ENCODE peak calls at places on chromosome 5, in seven cellular contexts. P, V, O, Y, A, H and G are unnamed samples.

GRCh38 chr5:169268019-169268418 is 32.9 kb downstream of the SLIT3 start:
- DNase-seq in P (no peak), V (peak), O (no peak), Y (no peak), A (no peak), H (no peak), G (no peak)

GRCh38 chr5:28190011-28190410 is 1151.6 kb upstream of the CDH9 start:
- DNase-seq in P (no peak), V (no peak), O (no peak), Y (no peak), A (no peak), H (peak), G (no peak)

GRCh38 chr5:170154744-170155143 is 49.0 kb downstream of the FOXI1 start:
- DNase-seq in P (no peak), V (no peak), O (no peak), Y (no peak), A (no peak), H (peak), G (no peak)

GRCh38 chr5:6868170-6868569 is 154.9 kb downstream of the TENT4A start:
- DNase-seq in P (no peak), V (no peak), O (no peak), Y (no peak), A (no peak), H (no peak), G (no peak)

GRCh38 chr5:67983251-67983941 is 232.2 kb upstream of the PIK3R1 start:
- DNase-seq in P (no peak), V (no peak), O (no peak), Y (peak), A (peak), H (peak), G (no peak)

GRCh38 chr5:151019331-151019730 is 1.1 kb upstream of the GPX3 start:
- DNase-seq in P (no peak), V (no peak), O (no peak), Y (no peak), A (no peak), H (no peak), G (no peak)

GRCh38 chr5:170278611-170279500 is 18.7 kb downstream of the LCP2 start:
- DNase-seq in P (no peak), V (peak), O (no peak), Y (no peak), A (no peak), H (no peak), G (peak)

GRCh38 chr5:135375040-135375439 is 24.0 kb downstream of the MACROH2A1 start:
- DNase-seq in P (no peak), V (no peak), O (no peak), Y (no peak), A (no peak), H (peak), G (no peak)

GRCh38 chr5:33999986-34000385 is 7.9 kb downstream of the AMACR start:
- DNase-seq in P (no peak), V (peak), O (no peak), Y (no peak), A (no peak), H (no peak), G (no peak)

GRCh38 chr5:139904566-139905400 is 109.2 kb downstream of the PSD2 start:
- DNase-seq in P (peak), V (peak), O (peak), Y (no peak), A (no peak), H (no peak), G (peak)

GRCh38 chr5:34436761-34437501 is 219.2 kb upstream of the RAI14 start:
- DNase-seq in P (no peak), V (no peak), O (no peak), Y (peak), A (peak), H (no peak), G (no peak)

GRCh38 chr5:176609724-176610429 is at the start of gene GPRIN1:
- DNase-seq in P (no peak), V (peak), O (peak), Y (peak), A (peak), H (peak), G (peak)

GRCh38 chr5:115553082-115553481 is 8.5 kb upstream of the FEM1C start:
- DNase-seq in P (no peak), V (no peak), O (no peak), Y (peak), A (no peak), H (peak), G (no peak)

GRCh38 chr5:74242516-74242915 is 398.0 kb downstream of the ENC1 start:
- DNase-seq in P (no peak), V (no peak), O (no peak), Y (no peak), A (no peak), H (peak), G (no peak)

GRCh38 chr5:116572375-116573278 is 2.0 kb downstream of the SEMA6A start:
- DNase-seq in P (no peak), V (peak), O (peak), Y (no peak), A (peak), H (peak), G (no peak)

GRCh38 chr5:139561655-139562451 is 714 bp downstream of the UBE2D2 start:
- DNase-seq in P (no peak), V (peak), O (no peak), Y (peak), A (peak), H (peak), G (peak)

GRCh38 chr5:52961238-52961637 is 27.9 kb upstream of the ITGA2 start:
- DNase-seq in P (no peak), V (no peak), O (no peak), Y (no peak), A (peak), H (no peak), G (no peak)

GRCh38 chr5:173768891-173769290 is 119.3 kb upstream of the CPEB4 start:
- DNase-seq in P (no peak), V (no peak), O (no peak), Y (no peak), A (no peak), H (no peak), G (no peak)

GRCh38 chr5:109411627-109412026 is 1.9 kb upstream of the PJA2 start:
- DNase-seq in P (no peak), V (no peak), O (no peak), Y (peak), A (peak), H (peak), G (no peak)

GRCh38 chr5:160312139-160312959 is at the start of gene CCNJL:
- DNase-seq in P (no peak), V (peak), O (peak), Y (peak), A (peak), H (no peak), G (peak)

GRCh38 chr5:142874537-142874936 is 104.4 kb downstream of the ARHGAP26 start:
- DNase-seq in P (no peak), V (no peak), O (no peak), Y (no peak), A (no peak), H (no peak), G (no peak)

GRCh38 chr5:86143837-86144236 is 473.9 kb upstream of the COX7C start:
- DNase-seq in P (no peak), V (no peak), O (no peak), Y (no peak), A (peak), H (no peak), G (no peak)

GRCh38 chr5:79560774-79561524 is 47.0 kb upstream of the HOMER1 start:
- DNase-seq in P (no peak), V (no peak), O (no peak), Y (peak), A (peak), H (peak), G (no peak)

GRCh38 chr5:179227578-179228311 is 117.5 kb downstream of the ADAMTS2 start:
- DNase-seq in P (no peak), V (peak), O (no peak), Y (no peak), A (no peak), H (no peak), G (peak)

GRCh38 chr5:142821733-142822487 is 51.7 kb downstream of the ARHGAP26 start:
- DNase-seq in P (no peak), V (no peak), O (no peak), Y (peak), A (peak), H (peak), G (no peak)

GRCh38 chr5:172600571-172600970 is 40.5 kb upstream of the NEURL1B start:
- DNase-seq in P (no peak), V (no peak), O (no peak), Y (no peak), A (no peak), H (no peak), G (no peak)
- H3K4ac ChIP-seq in P (no peak), V (no peak), O (no peak), Y (no peak), A (no peak), H (no peak), G (no peak)

DNA sequence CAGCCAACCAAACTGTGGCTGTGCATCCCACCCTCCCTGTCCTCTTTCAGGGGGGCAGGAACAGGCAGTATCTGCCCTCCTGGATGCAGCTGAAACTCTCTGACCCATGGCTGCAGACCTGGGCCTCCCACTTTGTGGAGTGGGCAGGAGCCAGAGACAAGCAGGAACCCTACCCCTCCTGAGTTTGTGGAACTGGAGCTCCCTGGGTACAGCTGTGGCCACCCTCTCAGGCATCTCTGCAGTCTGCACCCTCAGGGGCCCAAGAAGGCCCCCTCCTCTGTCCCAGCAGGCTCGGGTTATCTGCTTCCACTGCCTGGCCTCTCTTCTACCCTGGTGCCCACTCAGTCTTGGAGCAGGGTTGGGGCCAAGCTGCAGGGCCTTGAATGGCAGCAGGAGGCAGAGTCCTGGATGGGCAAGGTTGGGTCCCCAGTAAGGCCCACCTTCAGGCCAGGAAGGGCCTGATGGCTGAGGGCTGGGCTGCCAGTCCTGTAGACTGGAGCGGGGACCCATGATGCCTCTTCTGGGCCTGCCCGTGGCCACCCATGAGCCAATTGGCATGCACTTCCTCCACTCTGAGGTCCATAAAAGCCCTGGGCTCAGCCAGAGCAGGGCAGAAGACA is 619.9 kb downstream of the KIF4B start:
- DNase-seq in P (no peak), V (no peak), O (no peak), Y (no peak), A (no peak), H (no peak), G (no peak)
- H3K4ac ChIP-seq in P (no peak), V (no peak), O (peak), Y (no peak), A (no peak), H (no peak), G (no peak)

DNA sequence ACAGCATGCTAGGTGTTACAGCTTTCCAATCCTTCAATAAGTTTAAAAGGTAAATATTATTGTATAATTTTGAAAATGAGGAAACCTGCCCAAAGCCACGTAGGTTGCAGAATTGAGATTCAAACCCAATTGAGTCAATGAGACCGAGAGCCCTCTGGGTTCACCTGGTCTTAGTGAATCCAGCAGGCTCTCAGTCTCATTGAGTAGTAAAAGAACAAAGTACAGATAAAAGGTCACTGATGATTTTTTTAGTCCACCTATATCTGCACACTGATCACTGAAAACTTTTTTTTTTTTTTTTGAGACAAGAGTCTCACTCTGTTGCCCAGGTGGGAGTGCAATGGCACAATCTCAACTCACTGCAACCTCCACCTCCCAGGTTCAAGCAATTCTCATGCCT is 27.2 kb downstream of the PLPP1 start:
- DNase-seq in P (no peak), V (no peak), O (no peak), Y (no peak), A (no peak), H (no peak), G (no peak)
- H3K4ac ChIP-seq in P (no peak), V (no peak), O (no peak), Y (no peak), A (no peak), H (no peak), G (no peak)

GRCh38 chr5:57054671-57055070 is 102.7 kb upstream of the MIER3 start:
- DNase-seq in P (no peak), V (no peak), O (no peak), Y (no peak), A (no peak), H (no peak), G (no peak)

DNA sequence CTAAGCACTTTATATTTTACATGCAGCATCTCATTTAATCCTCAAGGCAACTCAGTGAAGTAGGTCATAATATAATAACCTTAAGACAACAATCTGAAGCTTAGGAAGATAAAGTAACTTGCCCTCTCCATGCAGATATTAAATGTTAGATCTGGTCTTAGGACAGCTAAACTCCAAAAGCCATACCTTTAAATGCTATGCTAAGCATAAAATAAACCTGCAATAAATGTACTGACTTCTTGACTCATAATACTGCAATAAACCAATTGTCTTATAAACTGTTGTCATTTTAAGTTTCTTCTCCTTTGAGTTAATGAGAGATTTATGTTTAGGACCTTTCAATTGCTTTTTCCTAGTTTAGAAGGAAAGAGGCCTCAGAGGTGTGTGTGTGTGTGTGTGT is 102.2 kb upstream of the MIER3 start:
- DNase-seq in P (no peak), V (no peak), O (no peak), Y (no peak), A (no peak), H (no peak), G (no peak)
- H3K4ac ChIP-seq in P (no peak), V (no peak), O (no peak), Y (no peak), A (no peak), H (no peak), G (no peak)

GRCh38 chr5:172708183-172708505 is 62.9 kb downstream of the DUSP1 start:
- DNase-seq in P (no peak), V (no peak), O (no peak), Y (no peak), A (no peak), H (no peak), G (no peak)
- H3K4ac ChIP-seq in P (no peak), V (no peak), O (no peak), Y (no peak), A (no peak), H (no peak), G (no peak)

GRCh38 chr5:99694884-99695283 is 766.1 kb upstream of the CHD1 start:
- DNase-seq in P (no peak), V (no peak), O (no peak), Y (no peak), A (no peak), H (no peak), G (no peak)
- H3K4ac ChIP-seq in P (no peak), V (no peak), O (no peak), Y (no peak), A (no peak), H (no peak), G (no peak)

GRCh38 chr5:122774861-122775712 is at the start of gene SNX2:
- DNase-seq in P (peak), V (peak), O (peak), Y (peak), A (peak), H (peak), G (peak)
- H3K4ac ChIP-seq in P (no peak), V (no peak), O (no peak), Y (peak), A (peak), H (peak), G (no peak)

GRCh38 chr5:111800351-111800750 is 43.4 kb upstream of the NREP start:
- DNase-seq in P (no peak), V (no peak), O (no peak), Y (no peak), A (no peak), H (peak), G (no peak)

GRCh38 chr5:111810087-111810486 is 53.1 kb upstream of the NREP start:
- DNase-seq in P (no peak), V (no peak), O (no peak), Y (no peak), A (no peak), H (no peak), G (no peak)

GRCh38 chr5:111806150-111806549 is 49.2 kb upstream of the NREP start:
- DNase-seq in P (no peak), V (no peak), O (no peak), Y (no peak), A (no peak), H (no peak), G (no peak)

GRCh38 chr5:111806753-111807152 is 49.8 kb upstream of the NREP start:
- DNase-seq in P (no peak), V (no peak), O (no peak), Y (no peak), A (no peak), H (no peak), G (no peak)

DNA sequence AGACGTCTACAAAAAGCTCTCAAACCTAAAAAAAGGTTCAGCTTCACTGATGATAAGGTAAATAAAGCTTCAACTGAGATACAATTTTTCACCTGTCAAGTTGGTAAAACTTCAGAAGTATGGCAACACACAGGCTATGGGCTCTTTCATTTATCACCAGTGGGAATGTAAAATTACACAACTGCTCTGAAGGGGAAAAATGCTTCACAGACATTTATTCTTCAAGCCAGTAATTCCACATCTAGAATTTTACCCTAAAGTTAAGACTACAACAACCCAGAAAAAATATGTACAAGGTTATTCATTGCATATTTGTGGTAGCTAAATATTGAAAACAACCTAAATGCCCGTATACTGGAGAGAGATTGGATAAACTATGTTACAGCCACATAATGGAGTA is 48.1 kb upstream of the NREP start:
- DNase-seq in P (no peak), V (no peak), O (no peak), Y (no peak), A (no peak), H (peak), G (no peak)
- H3K4ac ChIP-seq in P (no peak), V (no peak), O (no peak), Y (no peak), A (no peak), H (no peak), G (no peak)

GRCh38 chr5:1547236-1547635 is 23.5 kb upstream of the LPCAT1 start:
- DNase-seq in P (no peak), V (no peak), O (no peak), Y (no peak), A (no peak), H (no peak), G (no peak)
- H3K4ac ChIP-seq in P (no peak), V (no peak), O (no peak), Y (no peak), A (no peak), H (no peak), G (no peak)

GRCh38 chr5:37121027-37121426 is 128.1 kb downstream of the CPLANE1 start:
- DNase-seq in P (no peak), V (no peak), O (no peak), Y (no peak), A (no peak), H (no peak), G (no peak)
- H3K4ac ChIP-seq in P (no peak), V (no peak), O (no peak), Y (no peak), A (no peak), H (no peak), G (no peak)